ENCODE peak calls at places on chromosome 14, in ten cellular contexts. F, O, E, A, J, W, U, X, Q and Y are unnamed samples.
A peak's percentile ranks its signal among the peaks of the same experiment; 100 is the strongest.

GRCh38 chr14:31927348-31927826 is 149.7 kb upstream of the ARHGAP5 start:
- DNase-seq in U (no peak), O (no peak), F (peak; percentile 72), A (no peak), W (no peak), X (no peak), J (no peak), E (no peak), Q (no peak), Y (peak; percentile 48)

GRCh38 chr14:71588576-71589215 is 343.5 kb upstream of the RGS6 start:
- DNase-seq in X (no peak), E (no peak), U (no peak), J (no peak), A (no peak), O (no peak), Q (no peak), W (no peak), F (no peak), Y (no peak)

GRCh38 chr14:102824832-102825231 is 47.6 kb downstream of the TRAF3 start:
- DNase-seq in Q (no peak), J (no peak), W (no peak), X (no peak), A (no peak), U (no peak), E (no peak), O (no peak), F (no peak), Y (peak; percentile 29)

GRCh38 chr14:71720978-71721624 is 211.1 kb upstream of the RGS6 start:
- DNase-seq in E (peak; percentile 12), J (peak; percentile 14), U (no peak), O (peak; percentile 67), W (no peak), X (peak; percentile 52), A (no peak), F (peak; percentile 74), Q (peak; percentile 19), Y (peak; percentile 71)

GRCh38 chr14:95274283-95274682 is 45.4 kb downstream of the CLMN start:
- DNase-seq in F (no peak), J (no peak), A (no peak), Q (no peak), E (no peak), W (no peak), U (no peak), X (no peak), O (no peak), Y (no peak)

GRCh38 chr14:51093371-51094281 is 1.3 kb downstream of the TRIM9 start:
- DNase-seq in U (no peak), F (no peak), A (no peak), Q (peak; percentile 95), W (peak; percentile 6), O (no peak), J (peak; percentile 58), E (peak; percentile 13), X (peak; percentile 74), Y (peak; percentile 64)

GRCh38 chr14:66137076-66137475 is 349.1 kb upstream of the CCDC196 start:
- DNase-seq in O (no peak), W (no peak), E (no peak), Q (peak; percentile 85), F (no peak), X (peak; percentile 69), A (no peak), U (no peak), J (no peak), Y (no peak)

GRCh38 chr14:99318091-99318958 is 46.3 kb upstream of the BCL11B start:
- DNase-seq in U (no peak), O (no peak), F (no peak), Q (no peak), X (no peak), J (no peak), W (no peak), A (no peak), E (no peak), Y (no peak)

GRCh38 chr14:76752744-76753143 is 8.5 kb upstream of the VASH1 start:
- DNase-seq in O (no peak), Q (no peak), E (no peak), U (no peak), W (no peak), X (no peak), F (no peak), A (no peak), J (no peak), Y (peak; percentile 92)

GRCh38 chr14:50039734-50040400 is 76.5 kb downstream of the VCPKMT start:
- DNase-seq in O (no peak), J (peak; percentile 22), U (peak; percentile 80), X (no peak), A (no peak), E (no peak), F (no peak), W (no peak), Q (no peak), Y (no peak)

GRCh38 chr14:69713127-69713800 is 53.7 kb upstream of the SRSF5 start:
- DNase-seq in U (no peak), A (no peak), J (no peak), F (no peak), E (no peak), W (no peak), O (no peak), Q (peak; percentile 87), X (peak; percentile 52), Y (no peak)

GRCh38 chr14:64715628-64716412 is 11.6 kb downstream of the PLEKHG3 start:
- DNase-seq in J (no peak), Q (no peak), F (no peak), A (no peak), W (no peak), X (no peak), O (no peak), U (no peak), E (no peak), Y (peak; percentile 84)

GRCh38 chr14:53619625-53620324 is 336.9 kb downstream of the BMP4 start:
- DNase-seq in A (no peak), U (no peak), O (no peak), Q (no peak), E (no peak), J (no peak), W (no peak), X (no peak), F (no peak), Y (no peak)

GRCh38 chr14:54902143-54902520 is 494 bp downstream of the GCH1 start:
- DNase-seq in A (peak; percentile 85), X (peak; percentile 54), E (no peak), U (peak; percentile 91), J (peak; percentile 80), Q (peak; percentile 70), W (peak; percentile 55), O (peak; percentile 68), F (no peak), Y (no peak)

GRCh38 chr14:67423424-67423823 is 11.5 kb upstream of the PLEK2 start:
- DNase-seq in X (no peak), O (peak; percentile 7), U (no peak), F (no peak), W (no peak), Q (no peak), J (no peak), A (no peak), E (no peak), Y (no peak)

GRCh38 chr14:104677506-104678332 is 11.7 kb upstream of the INF2 start:
- DNase-seq in E (peak; percentile 77), W (peak; percentile 40), J (peak; percentile 82), U (peak; percentile 89), A (no peak), Q (no peak), X (peak; percentile 27), O (peak; percentile 79), F (no peak), Y (peak; percentile 74)

GRCh38 chr14:85281921-85282320 is 248.0 kb upstream of the FLRT2 start:
- DNase-seq in E (no peak), F (no peak), U (no peak), Q (no peak), O (peak; percentile 48), A (no peak), J (no peak), W (no peak), X (no peak), Y (no peak)

GRCh38 chr14:91170504-91171121 is 56.7 kb downstream of the DGLUCY start:
- DNase-seq in E (no peak), W (no peak), X (no peak), F (peak; percentile 15), A (no peak), U (no peak), O (no peak), Q (no peak), J (no peak), Y (peak; percentile 78)

GRCh38 chr14:75453817-75454434 is 26.1 kb downstream of the JDP2 start:
- DNase-seq in F (no peak), J (peak; percentile 12), Q (no peak), E (peak; percentile 35), O (no peak), U (no peak), X (no peak), W (no peak), A (no peak), Y (no peak)

GRCh38 chr14:61588419-61588901 is 106.9 kb upstream of the HIF1A start:
- DNase-seq in U (no peak), O (no peak), W (no peak), X (no peak), F (no peak), J (no peak), A (no peak), E (no peak), Q (no peak), Y (no peak)